ENCODE peak calls at places on chromosomes 6 and 20, in five cellular contexts. G, A, N, H and F are unnamed samples.

GRCh38 chr6:114039835-114040234 is 68.9 kb upstream of the HDAC2 start:
- DNase-seq in G (no peak), A (no peak), N (no peak), H (no peak), F (no peak)

GRCh38 chr6:37624606-37625574 is 72.8 kb downstream of the MDGA1 start:
- DNase-seq in G (no peak), A (no peak), N (no peak), H (no peak), F (no peak)

GRCh38 chr6:25963426-25964123 is 973 bp downstream of the TRIM38 start:
- DNase-seq in G (no peak), A (peak; percentile 16), N (peak; percentile 31), H (peak; percentile 87), F (peak; percentile 58)

GRCh38 chr6:13372688-13373487 is 44.6 kb upstream of the TBC1D7 start:
- DNase-seq in G (no peak), A (no peak), N (no peak), H (no peak), F (peak; percentile 29)

GRCh38 chr6:39819676-39820075 is 27.5 kb downstream of the DAAM2 start:
- DNase-seq in G (no peak), A (no peak), N (no peak), H (no peak), F (no peak)

GRCh38 chr6:129671442-129672344 is 38.3 kb downstream of the ARHGAP18 start:
- DNase-seq in G (no peak), A (no peak), N (no peak), H (peak; percentile 65), F (no peak)

GRCh38 chr6:3962897-3963296 is 113.7 kb downstream of the FAM50B start:
- DNase-seq in G (no peak), A (peak; percentile 28), N (no peak), H (no peak), F (no peak)

GRCh38 chr6:116682334-116682712 is 1.3 kb downstream of the KPNA5 start:
- DNase-seq in G (no peak), A (peak; percentile 55), N (no peak), H (peak; percentile 8), F (peak; percentile 70)

GRCh38 chr6:17349437-17349836 is 44.0 kb upstream of the CAP2 start:
- DNase-seq in G (no peak), A (peak; percentile 12), N (no peak), H (no peak), F (peak; percentile 6)

GRCh38 chr6:147142684-147143245 is 61.5 kb upstream of the STXBP5 start:
- DNase-seq in G (no peak), A (no peak), N (no peak), H (no peak), F (peak; percentile 20)

GRCh38 chr6:113672691-113673149 is 184.4 kb upstream of the MARCKS start:
- DNase-seq in G (peak; percentile 8), A (peak; percentile 37), N (no peak), H (peak; percentile 36), F (peak; percentile 36)

GRCh38 chr6:44180886-44181285 is 22.3 kb downstream of the CAPN11 start:
- DNase-seq in G (no peak), A (no peak), N (no peak), H (no peak), F (no peak)

GRCh38 chr20:44137210-44137781 is 49.7 kb downstream of the JPH2 start:
- DNase-seq in G (peak; percentile 54), A (peak; percentile 38), N (peak; percentile 25), H (peak; percentile 98), F (peak; percentile 49)

GRCh38 chr6:154474636-154475428 is 35.7 kb downstream of the CNKSR3 start:
- DNase-seq in G (no peak), A (peak; percentile 84), N (no peak), H (no peak), F (peak; percentile 90)

GRCh38 chr6:50966986-50967385 is 148.3 kb downstream of the TFAP2B start:
- DNase-seq in G (no peak), A (no peak), N (no peak), H (no peak), F (no peak)

GRCh38 chr6:169990095-169991030 is 238.9 kb downstream of the ERMARD start:
- DNase-seq in G (no peak), A (no peak), N (no peak), H (no peak), F (no peak)

GRCh38 chr20:19104186-19104585 is 108.3 kb upstream of the SLC24A3 start:
- DNase-seq in G (no peak), A (no peak), N (no peak), H (no peak), F (no peak)

GRCh38 chr20:52105573-52106422 is 85.8 kb downstream of the ZFP64 start:
- DNase-seq in G (peak; percentile 54), A (peak; percentile 23), N (peak; percentile 87), H (peak; percentile 89), F (peak; percentile 38)

GRCh38 chr20:34363062-34364012 is at the start of gene ITCH:
- DNase-seq in G (peak; percentile 90), A (peak; percentile 95), N (peak; percentile 93), H (peak; percentile 98), F (peak; percentile 97)

GRCh38 chr6:112289039-112289566 is 34.7 kb upstream of the LAMA4 start:
- DNase-seq in G (no peak), A (peak; percentile 96), N (no peak), H (peak; percentile 25), F (peak; percentile 80)

GRCh38 chr6:28353981-28354676 is 4.4 kb downstream of the ZKSCAN3 start:
- DNase-seq in G (no peak), A (peak; percentile 33), N (no peak), H (peak; percentile 17), F (peak; percentile 7)

GRCh38 chr20:12928755-12929401 is 79.9 kb upstream of the SPTLC3 start:
- DNase-seq in G (no peak), A (peak; percentile 87), N (no peak), H (no peak), F (peak; percentile 88)

GRCh38 chr20:48411906-48412305 is 415.9 kb downstream of the PREX1 start:
- DNase-seq in G (no peak), A (no peak), N (no peak), H (no peak), F (no peak)

GRCh38 chr6:46099952-46100351 is 29.8 kb upstream of the ENPP4 start:
- DNase-seq in G (no peak), A (no peak), N (no peak), H (no peak), F (no peak)

GRCh38 chr6:164085552-164086325 is 671.2 kb downstream of the QKI start:
- DNase-seq in G (peak; percentile 68), A (no peak), N (no peak), H (peak; percentile 79), F (peak; percentile 14)

GRCh38 chr6:25468881-25469280 is 183.1 kb upstream of the SCGN start:
- DNase-seq in G (no peak), A (no peak), N (no peak), H (no peak), F (no peak)

GRCh38 chr6:112253842-112254816 is at the start of gene LAMA4:
- DNase-seq in G (peak; percentile 32), A (peak; percentile 69), N (no peak), H (peak; percentile 68), F (peak; percentile 62)

GRCh38 chr6:153143200-153143599 is 12.1 kb upstream of the RGS17 start:
- DNase-seq in G (no peak), A (no peak), N (no peak), H (no peak), F (no peak)

GRCh38 chr6:130447374-130447773 is 81.6 kb downstream of the TMEM200A start:
- DNase-seq in G (no peak), A (no peak), N (no peak), H (no peak), F (no peak)

DNA sequence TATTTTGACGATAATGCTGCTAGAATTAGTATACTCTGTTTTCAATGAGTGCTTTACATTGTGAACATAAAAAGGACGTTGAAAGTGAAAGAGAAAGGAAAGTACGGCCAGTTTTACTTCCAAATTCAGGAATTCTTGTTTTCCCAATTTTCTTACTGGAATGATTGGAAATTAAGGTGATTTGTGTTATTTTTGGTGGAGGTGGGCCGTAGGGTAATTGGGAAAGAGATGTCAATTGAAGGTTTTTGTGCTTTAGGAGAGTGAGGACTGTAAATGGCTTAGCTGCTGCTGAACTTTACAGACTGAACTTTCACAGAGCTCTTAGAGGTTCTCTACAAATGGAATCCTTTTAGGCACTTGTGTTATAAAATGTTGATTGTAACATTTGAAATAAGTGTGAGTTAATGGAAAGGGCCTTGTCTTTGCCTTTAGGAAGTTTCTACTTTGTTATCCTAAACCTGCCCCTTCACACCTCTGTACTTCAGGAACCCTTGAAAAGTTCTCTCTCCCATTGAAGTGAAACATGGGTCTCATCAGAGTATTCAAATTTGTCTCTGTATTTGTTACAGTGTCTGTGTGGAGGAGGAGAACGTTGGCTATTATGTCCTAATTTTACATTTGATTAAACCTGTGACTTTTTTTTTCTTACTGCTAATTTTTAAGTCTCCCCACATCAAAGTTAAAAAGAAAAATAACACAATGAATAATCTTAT is 256.4 kb downstream of the ARID1B start:
- DNase-seq in G (no peak), A (peak; percentile 30), N (no peak), H (no peak), F (peak; percentile 49)
- H3K4me1 ChIP-seq in G (peaks cover 6% of the 10 kb centered on the region), A (peaks cover 6% of the 10 kb centered on the region), N (peaks cover 22% of the 10 kb centered on the region), H (peaks cover 2% of the 10 kb centered on the region), F (peaks cover 3% of the 10 kb centered on the region)

GRCh38 chr20:50237349-50237748 is 46.7 kb downstream of the CEBPB start:
- DNase-seq in G (no peak), A (no peak), N (no peak), H (no peak), F (no peak)
- H2BK15ac ChIP-seq in G (no peak overlapping the region), A (no peak overlapping the region), N (no peak overlapping the region), H (no peak overlapping the region), F (no peak overlapping the region)

DNA sequence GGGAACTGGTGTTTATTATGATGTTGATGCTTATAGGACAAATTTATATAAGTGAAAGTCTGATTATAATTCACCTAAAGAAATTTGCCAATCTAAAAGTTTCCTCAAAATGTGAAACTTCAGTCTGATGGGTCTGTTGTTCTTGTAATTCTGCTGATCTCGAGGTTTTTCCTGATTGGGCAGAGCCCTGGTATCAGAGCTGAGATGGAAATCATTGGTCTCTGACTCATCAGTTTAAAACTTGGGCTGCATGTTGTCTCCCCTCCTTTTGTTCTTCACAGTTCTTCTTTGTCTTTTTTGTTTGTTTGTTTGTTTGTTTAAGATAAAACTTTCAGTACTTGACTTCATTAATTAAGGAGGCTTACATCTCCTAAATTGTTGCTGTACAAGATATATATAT is 5.9 kb downstream of the SMAP1 start:
- DNase-seq in G (no peak), A (peak; percentile 55), N (peak; percentile 7), H (peak; percentile 76), F (peak; percentile 29)
- H3K4me1 ChIP-seq in G (peaks cover 11% of the 10 kb centered on the region), A (peaks cover 2% of the 10 kb centered on the region), N (no peaks in the 10 kb centered on the region), H (peaks cover 3% of the 10 kb centered on the region), F (peaks cover 2% of the 10 kb centered on the region)

GRCh38 chr6:150695652-150696051 is 96.0 kb downstream of the PLEKHG1 start:
- DNase-seq in G (no peak), A (no peak), N (no peak), H (no peak), F (no peak)

GRCh38 chr6:150691463-150691862 is 91.8 kb downstream of the PLEKHG1 start:
- DNase-seq in G (no peak), A (no peak), N (no peak), H (no peak), F (no peak)

GRCh38 chr6:150692604-150693003 is 92.9 kb downstream of the PLEKHG1 start:
- DNase-seq in G (no peak), A (no peak), N (no peak), H (no peak), F (no peak)

GRCh38 chr6:150694889-150695288 is 95.2 kb downstream of the PLEKHG1 start:
- DNase-seq in G (no peak), A (no peak), N (no peak), H (no peak), F (no peak)

GRCh38 chr6:150693404-150693803 is 93.7 kb downstream of the PLEKHG1 start:
- DNase-seq in G (no peak), A (no peak), N (no peak), H (no peak), F (no peak)
- H2BK15ac ChIP-seq in G (no peak overlapping the region), A (no peak overlapping the region), N (no peak overlapping the region), H (no peak overlapping the region), F (no peak overlapping the region)